ENCODE peak calls at places on chromosomes 11 and 22, in eight cellular contexts. W is effector memory CD8-positive, alpha-beta T cell; P is nucleus accumbens; L is A549; Q is HCEC 1CT; N is fibroblast of lung; R is HTR-8/SVneo; H is A172. O is an unnamed sample.

GRCh38 chr11:1034456-1035295 is 1.8 kb downstream of the MUC6 start:
- DNase-seq in H (no peak), N (no peak), W (no peak), L (no peak), P (no peak), Q (no peak), R (no peak), O (no peak)

GRCh38 chr11:111360150-111361043 is 18.7 kb downstream of the POU2AF1 start:
- DNase-seq in P (no peak), W (no peak), N (no peak), L (no peak), H (no peak), R (no peak), Q (no peak), O (no peak)

GRCh38 chr11:60756307-60757032 is at the start of gene MS4A15:
- DNase-seq in P (no peak), H (peak; percentile 42), R (no peak), N (peak; percentile 8), L (peak; percentile 41), W (no peak), Q (peak; percentile 6), O (no peak)

GRCh38 chr11:130407978-130408377 is 20.4 kb downstream of the ADAMTS8 start:
- DNase-seq in Q (peak; percentile 92), H (peak; percentile 64), L (no peak), N (peak; percentile 67), P (no peak), R (peak; percentile 54), W (no peak), O (no peak)

GRCh38 chr22:33126881-33127280 is 68.7 kb upstream of the SYN3 start:
- DNase-seq in R (no peak), H (peak; percentile 14), Q (no peak), W (no peak), L (no peak), N (no peak), P (no peak), O (no peak)

GRCh38 chr11:133403900-133404299 is 128.4 kb downstream of the OPCML start:
- DNase-seq in Q (no peak), N (no peak), H (no peak), R (no peak), W (no peak), L (no peak), P (no peak), O (no peak)

GRCh38 chr22:43823353-43823908 is 11.3 kb upstream of the EFCAB6 start:
- DNase-seq in W (no peak), Q (no peak), P (no peak), H (no peak), N (peak; percentile 17), R (no peak), L (peak; percentile 68), O (no peak)

GRCh38 chr11:121489823-121490222 is 37.1 kb upstream of the SORL1-AS1 start:
- DNase-seq in P (no peak), L (no peak), H (no peak), R (no peak), Q (no peak), N (no peak), W (no peak), O (no peak)

GRCh38 chr11:8503872-8504491 is 90.0 kb downstream of the STK33 start:
- DNase-seq in L (no peak), W (no peak), H (no peak), P (no peak), R (no peak), Q (no peak), N (no peak), O (no peak)

GRCh38 chr11:65540290-65541092 is 15.6 kb downstream of the SCYL1 start:
- DNase-seq in Q (peak; percentile 88), H (peak; percentile 49), P (peak; percentile 84), W (peak; percentile 86), R (peak; percentile 67), N (peak; percentile 85), L (peak; percentile 91), O (peak; percentile 39)

GRCh38 chr11:103987631-103988594 is 48.5 kb upstream of the DDI1 start:
- DNase-seq in P (no peak), W (no peak), N (no peak), L (no peak), Q (peak; percentile 51), H (no peak), R (no peak), O (no peak)

GRCh38 chr11:43920598-43921419 is 21.6 kb upstream of the C11orf96 start:
- DNase-seq in H (peak; percentile 99), R (peak; percentile 71), Q (peak; percentile 100), P (no peak), L (peak; percentile 95), W (no peak), N (peak; percentile 100), O (peak; percentile 94)

GRCh38 chr11:2542406-2542805 is 97.6 kb downstream of the KCNQ1 start:
- DNase-seq in R (no peak), L (no peak), N (no peak), Q (no peak), P (no peak), W (no peak), H (no peak), O (no peak)

GRCh38 chr11:2933376-2934056 is 4.3 kb upstream of the PHLDA2 start:
- DNase-seq in L (peak; percentile 62), R (peak; percentile 59), P (no peak), N (peak; percentile 78), H (peak; percentile 97), W (peak; percentile 54), Q (peak; percentile 80), O (no peak)

GRCh38 chr11:102630598-102631448 is 5.7 kb upstream of the MMP20 start:
- DNase-seq in H (no peak), P (no peak), W (no peak), Q (no peak), R (no peak), L (no peak), N (no peak), O (no peak)

GRCh38 chr11:129374081-129374992 is 1.3 kb upstream of the BARX2 start:
- DNase-seq in H (no peak), L (no peak), W (no peak), N (no peak), Q (no peak), P (no peak), R (no peak), O (no peak)

GRCh38 chr11:95245038-95245437 is 14.0 kb upstream of the SESN3 start:
- DNase-seq in R (no peak), P (no peak), H (peak; percentile 2), N (peak; percentile 80), W (no peak), Q (peak; percentile 16), L (no peak), O (no peak)

GRCh38 chr11:17353228-17354021 is 1.8 kb downstream of the NCR3LG1 start:
- DNase-seq in Q (peak; percentile 85), W (peak; percentile 13), N (peak; percentile 83), L (peak; percentile 60), P (peak; percentile 80), H (peak; percentile 52), R (peak; percentile 53), O (no peak)

GRCh38 chr11:121418625-121419114 is 33.4 kb upstream of the SORL1 start:
- DNase-seq in L (no peak), Q (no peak), P (no peak), W (peak; percentile 52), N (no peak), R (no peak), H (no peak), O (no peak)

GRCh38 chr22:29723766-29724165 is 4.0 kb downstream of the CABP7 start:
- DNase-seq in W (no peak), R (no peak), P (no peak), H (no peak), N (no peak), Q (no peak), L (no peak), O (no peak)

GRCh38 chr22:41963453-41964105 is 5.7 kb upstream of the SEPTIN3 start:
- DNase-seq in R (no peak), H (no peak), L (no peak), W (no peak), N (peak; percentile 60), Q (no peak), P (peak; percentile 64), O (no peak)

GRCh38 chr11:823441-824291 is 4.1 kb upstream of the CRACR2B start:
- DNase-seq in R (no peak), P (no peak), N (no peak), L (no peak), Q (no peak), H (no peak), W (no peak), O (no peak)

O was measured in NCI-H2171.